ENCODE peak calls at places on chromosomes 13 and 19, in ten cellular contexts. L is astrocyte of the cerebellum; H is GM12865; U is NCI-H1930; O is substantia nigra; T is lung microvascular endothelial cell; D is astrocyte of the hippocampus; V is B cell; R is naive thymus-derived CD8-positive, alpha-beta T cell; F is dorsolateral prefrontal cortex. Y is an unnamed sample.

GRCh38 chr13:98688373-98688772 is 64.1 kb downstream of the SLC15A1 start:
- DNase-seq in L (no peak), H (no peak), U (no peak), O (no peak), T (no peak), D (peak), V (no peak), R (no peak), F (no peak), Y (no peak)

GRCh38 chr13:101289764-101290163 is 126.5 kb downstream of the NALCN start:
- DNase-seq in L (no peak), H (peak), U (peak), O (no peak), T (peak), D (peak), V (no peak), R (no peak), F (peak), Y (no peak)

GRCh38 chr13:100484708-100485107 is 103.9 kb downstream of the GGACT start:
- DNase-seq in L (no peak), H (no peak), U (no peak), O (no peak), T (no peak), D (no peak), V (no peak), R (no peak), F (no peak), Y (no peak)

GRCh38 chr13:37960427-37960826 is 90.9 kb upstream of the TRPC4 start:
- DNase-seq in L (no peak), H (no peak), U (no peak), O (no peak), T (no peak), D (no peak), V (no peak), R (no peak), F (no peak), Y (no peak)

GRCh38 chr13:56216221-56216620 is 924.5 kb upstream of the PRR20A start:
- DNase-seq in L (no peak), H (no peak), U (no peak), O (no peak), T (no peak), D (no peak), V (no peak), R (no peak), F (no peak), Y (no peak)

GRCh38 chr13:78609464-78610205 is 6.3 kb upstream of the POU4F1 start:
- DNase-seq in L (no peak), H (no peak), U (no peak), O (no peak), T (no peak), D (peak), V (peak), R (no peak), F (no peak), Y (no peak)

GRCh38 chr19:33508941-33509614 is 12.5 kb downstream of the PEPD start:
- DNase-seq in L (no peak), H (no peak), U (no peak), O (no peak), T (no peak), D (peak), V (no peak), R (no peak), F (no peak), Y (no peak)

GRCh38 chr13:51768976-51769375 is 35.0 kb downstream of the DHRS12 start:
- DNase-seq in L (no peak), H (no peak), U (no peak), O (no peak), T (no peak), D (no peak), V (no peak), R (no peak), F (no peak), Y (no peak)

GRCh38 chr19:47190167-47190727 is 40.8 kb downstream of the BBC3 start:
- DNase-seq in L (peak), H (no peak), U (no peak), O (no peak), T (peak), D (peak), V (no peak), R (peak), F (peak), Y (no peak)

GRCh38 chr19:13260883-13261653 is 110.9 kb downstream of the IER2 start:
- DNase-seq in L (peak), H (peak), U (no peak), O (no peak), T (peak), D (peak), V (no peak), R (no peak), F (no peak), Y (no peak)

GRCh38 chr19:54096642-54097106 is 3.9 kb downstream of the OSCAR start:
- DNase-seq in L (no peak), H (no peak), U (no peak), O (no peak), T (peak), D (peak), V (no peak), R (peak), F (no peak), Y (no peak)

GRCh38 chr13:113553541-113554332 is 30.8 kb upstream of the TFDP1 start:
- DNase-seq in L (no peak), H (no peak), U (no peak), O (no peak), T (no peak), D (no peak), V (no peak), R (no peak), F (no peak), Y (no peak)

GRCh38 chr19:18915639-18916038 is 3.5 kb downstream of the COPE start:
- DNase-seq in L (no peak), H (peak), U (peak), O (peak), T (peak), D (peak), V (no peak), R (peak), F (peak), Y (no peak)

GRCh38 chr13:48221301-48222190 is 11.5 kb upstream of the ITM2B start:
- DNase-seq in L (no peak), H (no peak), U (no peak), O (no peak), T (peak), D (no peak), V (no peak), R (peak), F (no peak), Y (no peak)

GRCh38 chr13:102220681-102221228 is 181.1 kb downstream of the FGF14 start:
- DNase-seq in L (no peak), H (no peak), U (no peak), O (no peak), T (no peak), D (no peak), V (no peak), R (no peak), F (no peak), Y (no peak)

GRCh38 chr19:7488736-7489353 is at the start of gene PEX11G:
- DNase-seq in L (peak), H (peak), U (peak), O (peak), T (peak), D (peak), V (peak), R (peak), F (peak), Y (peak)

GRCh38 chr13:51644649-51645048 is 60.4 kb downstream of the WDFY2 start:
- DNase-seq in L (no peak), H (peak), U (peak), O (no peak), T (peak), D (peak), V (no peak), R (no peak), F (no peak), Y (no peak)

GRCh38 chr13:94588575-94588974 is 7.4 kb downstream of the TGDS start:
- DNase-seq in L (no peak), H (no peak), U (no peak), O (no peak), T (no peak), D (no peak), V (no peak), R (no peak), F (no peak), Y (no peak)

GRCh38 chr19:33246729-33247440 is 21.2 kb upstream of the SLC7A10 start:
- DNase-seq in L (no peak), H (no peak), U (no peak), O (no peak), T (no peak), D (no peak), V (no peak), R (no peak), F (no peak), Y (no peak)

GRCh38 chr13:57787058-57787791 is 155.7 kb downstream of the PCDH17 start:
- DNase-seq in L (no peak), H (no peak), U (peak), O (no peak), T (no peak), D (no peak), V (no peak), R (no peak), F (no peak), Y (no peak)

GRCh38 chr19:39679791-39680168 is 24.1 kb downstream of the LGALS16 start:
- DNase-seq in L (no peak), H (peak), U (no peak), O (no peak), T (no peak), D (no peak), V (no peak), R (no peak), F (no peak), Y (no peak)

GRCh38 chr19:8446055-8446709 is 1.4 kb downstream of the HNRNPM start:
- DNase-seq in L (no peak), H (no peak), U (no peak), O (no peak), T (peak), D (no peak), V (no peak), R (no peak), F (no peak), Y (no peak)

GRCh38 chr19:3108775-3109174 is 14.6 kb downstream of the GNA11 start:
- DNase-seq in L (peak), H (peak), U (no peak), O (no peak), T (peak), D (peak), V (peak), R (peak), F (peak), Y (peak)

GRCh38 chr19:47539747-47540311 is 25.0 kb upstream of the NAPA start:
- DNase-seq in L (no peak), H (no peak), U (no peak), O (no peak), T (no peak), D (no peak), V (no peak), R (no peak), F (no peak), Y (no peak)

GRCh38 chr13:52001120-52001731 is 10.0 kb downstream of the ATP7B start:
- DNase-seq in L (peak), H (peak), U (peak), O (no peak), T (peak), D (peak), V (peak), R (peak), F (no peak), Y (peak)

GRCh38 chr13:27053902-27054595 is 117.6 kb downstream of the USP12 start:
- DNase-seq in L (peak), H (no peak), U (no peak), O (no peak), T (peak), D (peak), V (no peak), R (no peak), F (no peak), Y (no peak)

Y was measured in GDM1.